ENCODE peak calls at places on chromosome 19, in five cellular contexts. H is tibial artery, L is lung, A is upper lobe of right lung, O is cardiac muscle cell. S is an unnamed sample. For H3K4me1, the result is how much of the 10 kb centered on the place peaks cover.

GRCh38 chr19:49437231-49437630 is 4.1 kb downstream of the SLC17A7 start:
- DNase-seq in L (no peak), A (no peak), O (no peak), H (no peak), S (no peak)

GRCh38 chr19:7004313-7004931 is 16.8 kb downstream of the MBD3L2B start:
- DNase-seq in O (peak), A (no peak), H (no peak), L (no peak), S (no peak)

GRCh38 chr19:52453324-52454094 is at the start of gene ZNF578:
- DNase-seq in L (peak), A (peak), O (peak), H (peak), S (peak)

GRCh38 chr19:5947435-5947834 is 30.5 kb downstream of the RANBP3 start:
- DNase-seq in L (peak), A (peak), O (peak), H (peak), S (no peak)

GRCh38 chr19:53328967-53329366 is 4.6 kb upstream of the ZNF845 start:
- DNase-seq in O (peak), H (peak), L (peak), A (peak), S (no peak)

GRCh38 chr19:45574526-45574925 is 10.1 kb downstream of the OPA3 start:
- DNase-seq in H (no peak), L (no peak), A (no peak), O (no peak), S (no peak)

GRCh38 chr19:39099341-39099740 is 15.2 kb downstream of the ACP7 start:
- DNase-seq in A (no peak), L (no peak), O (no peak), H (no peak), S (no peak)

GRCh38 chr19:10288662-10289166 is 1.0 kb upstream of the ICAM5 start:
- DNase-seq in O (peak), L (peak), A (peak), H (no peak), S (peak)

GRCh38 chr19:21574607-21575006 is 69.2 kb downstream of the ZNF429 start:
- DNase-seq in L (no peak), O (no peak), H (no peak), A (no peak), S (no peak)

GRCh38 chr19:38721977-38722773 is 22.1 kb downstream of the CAPN12 start:
- DNase-seq in L (no peak), H (no peak), O (peak), A (no peak), S (no peak)

GRCh38 chr19:14116918-14117578 is 514 bp downstream of the PRKACA start:
- DNase-seq in L (peak), A (peak), H (peak), O (no peak), S (no peak)

GRCh38 chr19:15283141-15283885 is 49.0 kb downstream of the BRD4 start:
- DNase-seq in O (peak), A (no peak), L (no peak), H (peak), S (no peak)
- H3K4me1 ChIP-seq in O (half or more), A (half or more), L (half or more), H (half or more), S (half or more)

GRCh38 chr19:30082168-30082567 is 140.1 kb downstream of the URI1 start:
- DNase-seq in L (no peak), H (no peak), A (no peak), O (no peak), S (no peak)
- TF ChIP-seq CTCF in L (no peak), H (no peak), A (no peak), O (no peak), S (no peak)

GRCh38 chr19:1473056-1473400 is 6.0 kb downstream of the C19orf25 start:
- DNase-seq in H (no peak), O (no peak), L (no peak), A (no peak), S (no peak)
- H3K4me1 ChIP-seq in H (half or more), O (under half), L (under half), A (under half), S (under half)

GRCh38 chr19:11558881-11559828 is at the start of gene ELOF1:
- DNase-seq in H (peak), A (peak), L (peak), O (peak), S (peak)
- TF ChIP-seq CTCF in H (no peak), A (peak), L (no peak), O (peak), S (peak)

GRCh38 chr19:2540251-2540645 is 64.3 kb downstream of the GADD45B start:
- DNase-seq in A (no peak), O (no peak), H (no peak), L (no peak), S (no peak)

GRCh38 chr19:2534374-2535050 is 58.6 kb downstream of the GADD45B start:
- DNase-seq in L (no peak), A (no peak), O (peak), H (no peak), S (no peak)

GRCh38 chr19:2536461-2536860 is 60.5 kb downstream of the GADD45B start:
- DNase-seq in H (no peak), O (peak), L (no peak), A (no peak), S (no peak)

GRCh38 chr19:2538096-2538757 is 62.3 kb downstream of the GADD45B start:
- DNase-seq in L (no peak), H (no peak), O (no peak), A (no peak), S (no peak)

DNA sequence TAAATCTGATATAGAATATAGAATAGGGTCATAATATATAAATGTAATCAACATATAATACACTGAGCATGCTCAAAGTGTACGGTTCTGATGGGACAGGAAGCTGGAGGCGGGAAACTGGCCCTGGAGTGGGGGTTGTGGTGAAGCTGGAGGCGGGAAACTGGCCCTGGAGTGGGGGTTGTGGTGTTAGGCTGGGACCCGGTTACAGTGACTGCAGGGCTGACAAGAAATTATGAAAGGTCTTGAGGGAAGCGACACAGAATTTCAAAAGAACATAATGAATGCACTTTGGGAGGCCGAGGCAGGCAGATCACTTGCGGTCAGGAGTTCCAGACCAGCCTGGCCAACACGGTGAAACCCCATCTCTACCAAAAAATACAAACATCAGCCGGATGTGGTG is 61.6 kb downstream of the GADD45B start:
- DNase-seq in A (no peak), H (no peak), L (no peak), O (no peak), S (no peak)
- H3K4me1 ChIP-seq in A (under half), H (under half), L (under half), O (under half), S (under half)